ENCODE peak calls at places on chromosomes 12 and 14, in seven cellular contexts. One of them, this sample, is unnamed.

GRCh38 chr12:48999371-49000131 is at the start of gene DDN:
- DNase-seq in GM13977: peak
- DNase-seq in stimulated activated CD8-positive, alpha-beta memory T cell treated with anti-CD3 and anti-CD28 coated beads, Interleukin-12 subunit alpha, Interleukin-12 subunit beta, amount 100 ng/mL, for 4 hours: peak
- DNase-seq in nephron progenitor cell: peak
- DNase-seq in HL-60: no peak
- DNase-seq in NCI-H774: no peak
- DNase-seq in NCI-H1092: no peak
- DNase-seq in this sample: no peak

GRCh38 chr12:59929091-59929490 is 333.3 kb downstream of the SLC16A7 start:
- DNase-seq in stimulated activated CD8-positive, alpha-beta memory T cell treated with anti-CD3 and anti-CD28 coated beads, Interleukin-12 subunit alpha, Interleukin-12 subunit beta, amount 100 ng/mL, for 4 hours: no peak
- DNase-seq in nephron progenitor cell: no peak
- DNase-seq in HL-60: no peak
- DNase-seq in NCI-H1092: no peak
- DNase-seq in GM13977: no peak
- DNase-seq in NCI-H774: no peak
- DNase-seq in this sample: no peak

GRCh38 chr12:52164624-52165023 is 27.2 kb downstream of the KRT80 start:
- DNase-seq in stimulated activated CD8-positive, alpha-beta memory T cell treated with anti-CD3 and anti-CD28 coated beads, Interleukin-12 subunit alpha, Interleukin-12 subunit beta, amount 100 ng/mL, for 4 hours: no peak
- DNase-seq in NCI-H774: no peak
- DNase-seq in GM13977: no peak
- DNase-seq in nephron progenitor cell: no peak
- DNase-seq in HL-60: no peak
- DNase-seq in NCI-H1092: peak
- DNase-seq in this sample: peak

GRCh38 chr12:102093319-102093718 is 26.6 kb downstream of the NUP37 start:
- DNase-seq in HL-60: no peak
- DNase-seq in stimulated activated CD8-positive, alpha-beta memory T cell treated with anti-CD3 and anti-CD28 coated beads, Interleukin-12 subunit alpha, Interleukin-12 subunit beta, amount 100 ng/mL, for 4 hours: no peak
- DNase-seq in NCI-H1092: no peak
- DNase-seq in nephron progenitor cell: no peak
- DNase-seq in NCI-H774: no peak
- DNase-seq in GM13977: no peak
- DNase-seq in this sample: no peak

GRCh38 chr14:75675265-75675960 is 14.4 kb downstream of the TTLL5 start:
- DNase-seq in stimulated activated CD8-positive, alpha-beta memory T cell treated with anti-CD3 and anti-CD28 coated beads, Interleukin-12 subunit alpha, Interleukin-12 subunit beta, amount 100 ng/mL, for 4 hours: no peak
- DNase-seq in GM13977: no peak
- DNase-seq in NCI-H1092: no peak
- DNase-seq in HL-60: no peak
- DNase-seq in NCI-H774: no peak
- DNase-seq in nephron progenitor cell: no peak
- DNase-seq in this sample: no peak

GRCh38 chr14:94485944-94486841 is 10.2 kb upstream of the SERPINA9 start:
- DNase-seq in nephron progenitor cell: peak
- DNase-seq in HL-60: no peak
- DNase-seq in stimulated activated CD8-positive, alpha-beta memory T cell treated with anti-CD3 and anti-CD28 coated beads, Interleukin-12 subunit alpha, Interleukin-12 subunit beta, amount 100 ng/mL, for 4 hours: peak
- DNase-seq in NCI-H774: peak
- DNase-seq in GM13977: peak
- DNase-seq in NCI-H1092: no peak
- DNase-seq in this sample: no peak

GRCh38 chr14:100819453-100819828 is 6.5 kb upstream of the MEG3 start:
- DNase-seq in nephron progenitor cell: no peak
- DNase-seq in NCI-H1092: no peak
- DNase-seq in HL-60: no peak
- DNase-seq in GM13977: no peak
- DNase-seq in NCI-H774: no peak
- DNase-seq in stimulated activated CD8-positive, alpha-beta memory T cell treated with anti-CD3 and anti-CD28 coated beads, Interleukin-12 subunit alpha, Interleukin-12 subunit beta, amount 100 ng/mL, for 4 hours: no peak
- DNase-seq in this sample: no peak

GRCh38 chr14:85532981-85533820 is 3.3 kb downstream of the FLRT2 start:
- DNase-seq in nephron progenitor cell: peak
- DNase-seq in HL-60: no peak
- DNase-seq in NCI-H1092: peak
- DNase-seq in stimulated activated CD8-positive, alpha-beta memory T cell treated with anti-CD3 and anti-CD28 coated beads, Interleukin-12 subunit alpha, Interleukin-12 subunit beta, amount 100 ng/mL, for 4 hours: no peak
- DNase-seq in GM13977: no peak
- DNase-seq in NCI-H774: peak
- DNase-seq in this sample: no peak

GRCh38 chr12:66365718-66366485 is 63.6 kb downstream of the HELB start:
- DNase-seq in stimulated activated CD8-positive, alpha-beta memory T cell treated with anti-CD3 and anti-CD28 coated beads, Interleukin-12 subunit alpha, Interleukin-12 subunit beta, amount 100 ng/mL, for 4 hours: no peak
- DNase-seq in NCI-H774: no peak
- DNase-seq in NCI-H1092: no peak
- DNase-seq in GM13977: no peak
- DNase-seq in HL-60: no peak
- DNase-seq in nephron progenitor cell: no peak
- DNase-seq in this sample: no peak

GRCh38 chr12:64616221-64616620 is 5.9 kb downstream of the RASSF3 start:
- DNase-seq in HL-60: no peak
- DNase-seq in stimulated activated CD8-positive, alpha-beta memory T cell treated with anti-CD3 and anti-CD28 coated beads, Interleukin-12 subunit alpha, Interleukin-12 subunit beta, amount 100 ng/mL, for 4 hours: no peak
- DNase-seq in GM13977: no peak
- DNase-seq in nephron progenitor cell: no peak
- DNase-seq in NCI-H1092: no peak
- DNase-seq in NCI-H774: no peak
- DNase-seq in this sample: no peak

GRCh38 chr12:94586589-94587259 is 63.6 kb downstream of the TMCC3 start:
- DNase-seq in nephron progenitor cell: no peak
- DNase-seq in stimulated activated CD8-positive, alpha-beta memory T cell treated with anti-CD3 and anti-CD28 coated beads, Interleukin-12 subunit alpha, Interleukin-12 subunit beta, amount 100 ng/mL, for 4 hours: no peak
- DNase-seq in GM13977: no peak
- DNase-seq in HL-60: no peak
- DNase-seq in NCI-H774: no peak
- DNase-seq in NCI-H1092: no peak
- DNase-seq in this sample: no peak

GRCh38 chr14:28671425-28671824 is 95.2 kb upstream of the FOXG1 start:
- DNase-seq in NCI-H1092: no peak
- DNase-seq in stimulated activated CD8-positive, alpha-beta memory T cell treated with anti-CD3 and anti-CD28 coated beads, Interleukin-12 subunit alpha, Interleukin-12 subunit beta, amount 100 ng/mL, for 4 hours: no peak
- DNase-seq in GM13977: no peak
- DNase-seq in HL-60: no peak
- DNase-seq in NCI-H774: no peak
- DNase-seq in nephron progenitor cell: no peak
- DNase-seq in this sample: no peak

GRCh38 chr12:23028158-23028802 is 403.3 kb downstream of the ETNK1 start:
- DNase-seq in HL-60: no peak
- DNase-seq in GM13977: no peak
- DNase-seq in NCI-H774: no peak
- DNase-seq in NCI-H1092: no peak
- DNase-seq in nephron progenitor cell: no peak
- DNase-seq in stimulated activated CD8-positive, alpha-beta memory T cell treated with anti-CD3 and anti-CD28 coated beads, Interleukin-12 subunit alpha, Interleukin-12 subunit beta, amount 100 ng/mL, for 4 hours: no peak
- DNase-seq in this sample: no peak

GRCh38 chr14:30339311-30339901 is 219.6 kb upstream of the G2E3 start:
- DNase-seq in NCI-H774: no peak
- DNase-seq in nephron progenitor cell: no peak
- DNase-seq in NCI-H1092: no peak
- DNase-seq in stimulated activated CD8-positive, alpha-beta memory T cell treated with anti-CD3 and anti-CD28 coated beads, Interleukin-12 subunit alpha, Interleukin-12 subunit beta, amount 100 ng/mL, for 4 hours: no peak
- DNase-seq in GM13977: no peak
- DNase-seq in HL-60: no peak
- DNase-seq in this sample: no peak

GRCh38 chr12:88805286-88805685 is 225.0 kb upstream of the KITLG start:
- DNase-seq in NCI-H1092: no peak
- DNase-seq in HL-60: no peak
- DNase-seq in NCI-H774: no peak
- DNase-seq in GM13977: no peak
- DNase-seq in nephron progenitor cell: no peak
- DNase-seq in stimulated activated CD8-positive, alpha-beta memory T cell treated with anti-CD3 and anti-CD28 coated beads, Interleukin-12 subunit alpha, Interleukin-12 subunit beta, amount 100 ng/mL, for 4 hours: no peak
- DNase-seq in this sample: no peak

GRCh38 chr14:94536836-94537235 is 24.4 kb upstream of the SERPINA4 start:
- DNase-seq in NCI-H1092: no peak
- DNase-seq in stimulated activated CD8-positive, alpha-beta memory T cell treated with anti-CD3 and anti-CD28 coated beads, Interleukin-12 subunit alpha, Interleukin-12 subunit beta, amount 100 ng/mL, for 4 hours: no peak
- DNase-seq in HL-60: no peak
- DNase-seq in GM13977: no peak
- DNase-seq in nephron progenitor cell: no peak
- DNase-seq in NCI-H774: no peak
- DNase-seq in this sample: no peak

GRCh38 chr14:67704484-67705089 is 2.9 kb downstream of the RDH12 start:
- DNase-seq in NCI-H1092: peak
- DNase-seq in GM13977: peak
- DNase-seq in NCI-H774: peak
- DNase-seq in HL-60: no peak
- DNase-seq in nephron progenitor cell: no peak
- DNase-seq in stimulated activated CD8-positive, alpha-beta memory T cell treated with anti-CD3 and anti-CD28 coated beads, Interleukin-12 subunit alpha, Interleukin-12 subunit beta, amount 100 ng/mL, for 4 hours: no peak
- DNase-seq in this sample: peak

GRCh38 chr14:66496911-66497310 is 10.7 kb downstream of the CCDC196 start:
- DNase-seq in NCI-H774: no peak
- DNase-seq in NCI-H1092: no peak
- DNase-seq in stimulated activated CD8-positive, alpha-beta memory T cell treated with anti-CD3 and anti-CD28 coated beads, Interleukin-12 subunit alpha, Interleukin-12 subunit beta, amount 100 ng/mL, for 4 hours: no peak
- DNase-seq in GM13977: no peak
- DNase-seq in HL-60: no peak
- DNase-seq in nephron progenitor cell: no peak
- DNase-seq in this sample: no peak

GRCh38 chr12:62730649-62731377 is 204.1 kb downstream of the PPM1H start:
- DNase-seq in HL-60: no peak
- DNase-seq in stimulated activated CD8-positive, alpha-beta memory T cell treated with anti-CD3 and anti-CD28 coated beads, Interleukin-12 subunit alpha, Interleukin-12 subunit beta, amount 100 ng/mL, for 4 hours: no peak
- DNase-seq in NCI-H1092: no peak
- DNase-seq in nephron progenitor cell: no peak
- DNase-seq in GM13977: peak
- DNase-seq in NCI-H774: no peak
- DNase-seq in this sample: no peak

GRCh38 chr12:82174383-82174782 is 183.8 kb downstream of the CCDC59 start:
- DNase-seq in nephron progenitor cell: no peak
- DNase-seq in NCI-H774: peak
- DNase-seq in NCI-H1092: no peak
- DNase-seq in HL-60: no peak
- DNase-seq in GM13977: no peak
- DNase-seq in stimulated activated CD8-positive, alpha-beta memory T cell treated with anti-CD3 and anti-CD28 coated beads, Interleukin-12 subunit alpha, Interleukin-12 subunit beta, amount 100 ng/mL, for 4 hours: no peak
- DNase-seq in this sample: peak

GRCh38 chr12:25276199-25276937 is 25.6 kb upstream of the KRAS start:
- DNase-seq in nephron progenitor cell: no peak
- DNase-seq in NCI-H774: peak
- DNase-seq in stimulated activated CD8-positive, alpha-beta memory T cell treated with anti-CD3 and anti-CD28 coated beads, Interleukin-12 subunit alpha, Interleukin-12 subunit beta, amount 100 ng/mL, for 4 hours: peak
- DNase-seq in HL-60: no peak
- DNase-seq in GM13977: no peak
- DNase-seq in NCI-H1092: no peak
- DNase-seq in this sample: peak

GRCh38 chr14:72618424-72618823 is 275.5 kb downstream of the DPF3 start:
- DNase-seq in HL-60: no peak
- DNase-seq in GM13977: no peak
- DNase-seq in nephron progenitor cell: no peak
- DNase-seq in NCI-H1092: no peak
- DNase-seq in stimulated activated CD8-positive, alpha-beta memory T cell treated with anti-CD3 and anti-CD28 coated beads, Interleukin-12 subunit alpha, Interleukin-12 subunit beta, amount 100 ng/mL, for 4 hours: no peak
- DNase-seq in NCI-H774: no peak
- DNase-seq in this sample: no peak